ENCODE peak calls at places on chromosomes 1 and 21, in eight cellular contexts. One of them, this sample, is unnamed.

GRCh38 chr21:39763282-39763970 is 18.4 kb downstream of the IGSF5 start:
- DNase-seq in stimulated activated CD4-positive, alpha-beta T cell treated with anti-CD3 and anti-CD28 coated beads, TNF-alpha, amount 100 ng/mL, for 4 hours: no peak
- DNase-seq in NCI-H187: no peak
- DNase-seq in body of pancreas: no peak
- DNase-seq in T follicular helper cell: no peak
- DNase-seq in CD8-positive, alpha-beta memory T cell: no peak
- DNase-seq in Ammon's horn: no peak
- DNase-seq in posterior cingulate gyrus: no peak
- DNase-seq in this sample: no peak

GRCh38 chr1:173050865-173051264 is at the start of gene TNFSF18:
- DNase-seq in Ammon's horn: peak
- DNase-seq in body of pancreas: peak
- DNase-seq in stimulated activated CD4-positive, alpha-beta T cell treated with anti-CD3 and anti-CD28 coated beads, TNF-alpha, amount 100 ng/mL, for 4 hours: no peak
- DNase-seq in posterior cingulate gyrus: no peak
- DNase-seq in CD8-positive, alpha-beta memory T cell: no peak
- DNase-seq in NCI-H187: no peak
- DNase-seq in T follicular helper cell: no peak
- DNase-seq in this sample: no peak

GRCh38 chr1:97247196-97247595 is 525.6 kb downstream of the PTBP2 start:
- DNase-seq in Ammon's horn: no peak
- DNase-seq in NCI-H187: no peak
- DNase-seq in T follicular helper cell: no peak
- DNase-seq in CD8-positive, alpha-beta memory T cell: no peak
- DNase-seq in posterior cingulate gyrus: no peak
- DNase-seq in stimulated activated CD4-positive, alpha-beta T cell treated with anti-CD3 and anti-CD28 coated beads, TNF-alpha, amount 100 ng/mL, for 4 hours: no peak
- DNase-seq in body of pancreas: no peak
- DNase-seq in this sample: no peak

GRCh38 chr1:234216116-234216703 is 157.0 kb upstream of the COA6 start:
- DNase-seq in stimulated activated CD4-positive, alpha-beta T cell treated with anti-CD3 and anti-CD28 coated beads, TNF-alpha, amount 100 ng/mL, for 4 hours: no peak
- DNase-seq in body of pancreas: no peak
- DNase-seq in posterior cingulate gyrus: no peak
- DNase-seq in CD8-positive, alpha-beta memory T cell: no peak
- DNase-seq in NCI-H187: no peak
- DNase-seq in Ammon's horn: no peak
- DNase-seq in T follicular helper cell: no peak
- DNase-seq in this sample: no peak

GRCh38 chr1:219699870-219700269 is 87.0 kb upstream of the ZC3H11B start:
- DNase-seq in stimulated activated CD4-positive, alpha-beta T cell treated with anti-CD3 and anti-CD28 coated beads, TNF-alpha, amount 100 ng/mL, for 4 hours: no peak
- DNase-seq in CD8-positive, alpha-beta memory T cell: no peak
- DNase-seq in Ammon's horn: no peak
- DNase-seq in posterior cingulate gyrus: no peak
- DNase-seq in body of pancreas: no peak
- DNase-seq in T follicular helper cell: no peak
- DNase-seq in NCI-H187: no peak
- DNase-seq in this sample: no peak

GRCh38 chr1:193077991-193078390 is 18.6 kb downstream of the RO60 start:
- DNase-seq in posterior cingulate gyrus: no peak
- DNase-seq in T follicular helper cell: no peak
- DNase-seq in NCI-H187: no peak
- DNase-seq in Ammon's horn: no peak
- DNase-seq in stimulated activated CD4-positive, alpha-beta T cell treated with anti-CD3 and anti-CD28 coated beads, TNF-alpha, amount 100 ng/mL, for 4 hours: no peak
- DNase-seq in body of pancreas: no peak
- DNase-seq in CD8-positive, alpha-beta memory T cell: no peak
- DNase-seq in this sample: no peak

GRCh38 chr21:26028183-26028582 is 142.4 kb downstream of the APP start:
- DNase-seq in CD8-positive, alpha-beta memory T cell: no peak
- DNase-seq in Ammon's horn: peak
- DNase-seq in body of pancreas: no peak
- DNase-seq in T follicular helper cell: no peak
- DNase-seq in posterior cingulate gyrus: no peak
- DNase-seq in NCI-H187: no peak
- DNase-seq in stimulated activated CD4-positive, alpha-beta T cell treated with anti-CD3 and anti-CD28 coated beads, TNF-alpha, amount 100 ng/mL, for 4 hours: no peak
- DNase-seq in this sample: no peak

GRCh38 chr1:153541641-153542569 is 1.2 kb upstream of the S100A5 start:
- DNase-seq in Ammon's horn: no peak
- DNase-seq in body of pancreas: no peak
- DNase-seq in T follicular helper cell: no peak
- DNase-seq in CD8-positive, alpha-beta memory T cell: no peak
- DNase-seq in NCI-H187: no peak
- DNase-seq in stimulated activated CD4-positive, alpha-beta T cell treated with anti-CD3 and anti-CD28 coated beads, TNF-alpha, amount 100 ng/mL, for 4 hours: no peak
- DNase-seq in posterior cingulate gyrus: no peak
- DNase-seq in this sample: no peak

GRCh38 chr1:10788592-10789006 is 7.8 kb downstream of the CASZ1 start:
- DNase-seq in body of pancreas: peak
- DNase-seq in posterior cingulate gyrus: peak
- DNase-seq in T follicular helper cell: no peak
- DNase-seq in NCI-H187: no peak
- DNase-seq in stimulated activated CD4-positive, alpha-beta T cell treated with anti-CD3 and anti-CD28 coated beads, TNF-alpha, amount 100 ng/mL, for 4 hours: no peak
- DNase-seq in Ammon's horn: peak
- DNase-seq in CD8-positive, alpha-beta memory T cell: no peak
- DNase-seq in this sample: no peak

GRCh38 chr1:75707191-75707590 is 17.3 kb upstream of the ACADM start:
- DNase-seq in CD8-positive, alpha-beta memory T cell: no peak
- DNase-seq in posterior cingulate gyrus: no peak
- DNase-seq in Ammon's horn: no peak
- DNase-seq in NCI-H187: no peak
- DNase-seq in T follicular helper cell: no peak
- DNase-seq in body of pancreas: no peak
- DNase-seq in stimulated activated CD4-positive, alpha-beta T cell treated with anti-CD3 and anti-CD28 coated beads, TNF-alpha, amount 100 ng/mL, for 4 hours: no peak
- DNase-seq in this sample: no peak